ENCODE peak calls at places on chromosomes 2 and 18, in four cellular contexts. One of them, this sample, is unnamed.

GRCh38 chr2:12048551-12048950 is 302.1 kb downstream of the LPIN1 start:
- DNase-seq in fibroblast of pulmonary artery: no peak
- DNase-seq in IMR-90: no peak
- DNase-seq in hepatocyte: no peak
- DNase-seq in this sample: no peak

GRCh38 chr18:31386683-31387082 is 10.1 kb downstream of the DSG4 start:
- DNase-seq in hepatocyte: no peak
- DNase-seq in IMR-90: no peak
- DNase-seq in fibroblast of pulmonary artery: no peak
- DNase-seq in this sample: no peak

GRCh38 chr18:2417861-2418610 is 153.3 kb downstream of the METTL4 start:
- DNase-seq in IMR-90: peak; percentile 41
- DNase-seq in hepatocyte: no peak
- DNase-seq in fibroblast of pulmonary artery: no peak
- DNase-seq in this sample: peak; percentile 83

GRCh38 chr2:235746257-235746934 is 252.6 kb downstream of the AGAP1 start:
- DNase-seq in IMR-90: peak; percentile 90
- DNase-seq in hepatocyte: peak; percentile 91
- DNase-seq in fibroblast of pulmonary artery: peak; percentile 91
- DNase-seq in this sample: peak; percentile 88

GRCh38 chr2:6067089-6067488 is 374.9 kb downstream of the SOX11 start:
- DNase-seq in fibroblast of pulmonary artery: no peak
- DNase-seq in hepatocyte: no peak
- DNase-seq in IMR-90: no peak
- DNase-seq in this sample: no peak

GRCh38 chr2:18455256-18455862 is 105.1 kb downstream of the RDH14 start:
- DNase-seq in fibroblast of pulmonary artery: peak; percentile 59
- DNase-seq in IMR-90: peak; percentile 89
- DNase-seq in hepatocyte: peak; percentile 20
- DNase-seq in this sample: peak; percentile 93

GRCh38 chr2:40668435-40668834 is 216.5 kb upstream of the SLC8A1 start:
- DNase-seq in IMR-90: peak; percentile 4
- DNase-seq in hepatocyte: no peak
- DNase-seq in fibroblast of pulmonary artery: peak; percentile 60
- DNase-seq in this sample: peak; percentile 90

GRCh38 chr2:105454801-105455485 is 56.1 kb upstream of the FHL2 start:
- DNase-seq in IMR-90: peak; percentile 61
- DNase-seq in hepatocyte: peak; percentile 61
- DNase-seq in fibroblast of pulmonary artery: peak; percentile 56
- DNase-seq in this sample: peak; percentile 97

GRCh38 chr18:45248240-45248903 is 366.9 kb upstream of the SLC14A2 start:
- DNase-seq in hepatocyte: no peak
- DNase-seq in IMR-90: peak; percentile 81
- DNase-seq in fibroblast of pulmonary artery: peak; percentile 69
- DNase-seq in this sample: peak; percentile 43

GRCh38 chr18:54223568-54224241 is 764 bp downstream of the MBD2 start:
- DNase-seq in hepatocyte: peak; percentile 67
- DNase-seq in IMR-90: peak; percentile 92
- DNase-seq in fibroblast of pulmonary artery: peak; percentile 90
- DNase-seq in this sample: peak; percentile 97

GRCh38 chr2:76953733-76954347 is 568.3 kb downstream of the LRRTM4 start:
- DNase-seq in IMR-90: peak; percentile 41
- DNase-seq in fibroblast of pulmonary artery: peak; percentile 59
- DNase-seq in hepatocyte: peak; percentile 73
- DNase-seq in this sample: peak; percentile 22

GRCh38 chr2:216057688-216058193 is 23.9 kb downstream of the PECR start:
- DNase-seq in hepatocyte: peak; percentile 37
- DNase-seq in IMR-90: peak; percentile 70
- DNase-seq in fibroblast of pulmonary artery: no peak
- DNase-seq in this sample: peak; percentile 55

GRCh38 chr18:267380-267687 is 513 bp downstream of the THOC1 start:
- DNase-seq in IMR-90: no peak
- DNase-seq in hepatocyte: peak; percentile 62
- DNase-seq in fibroblast of pulmonary artery: no peak
- DNase-seq in this sample: peak; percentile 11

GRCh38 chr2:189783451-189783926 is 650 bp downstream of the ORMDL1 start:
- DNase-seq in fibroblast of pulmonary artery: peak; percentile 50
- DNase-seq in IMR-90: peak; percentile 49
- DNase-seq in hepatocyte: no peak
- DNase-seq in this sample: peak; percentile 48

GRCh38 chr2:237081596-237081995 is 4.1 kb upstream of the COPS8 start:
- DNase-seq in hepatocyte: no peak
- DNase-seq in IMR-90: peak; percentile 19
- DNase-seq in fibroblast of pulmonary artery: no peak
- DNase-seq in this sample: peak; percentile 38

GRCh38 chr2:237084444-237084843 is 1.2 kb upstream of the COPS8 start:
- DNase-seq in hepatocyte: no peak
- DNase-seq in IMR-90: no peak
- DNase-seq in fibroblast of pulmonary artery: no peak
- DNase-seq in this sample: no peak

GRCh38 chr2:237083026-237083425 is 2.7 kb upstream of the COPS8 start:
- DNase-seq in IMR-90: no peak
- DNase-seq in fibroblast of pulmonary artery: no peak
- DNase-seq in hepatocyte: no peak
- DNase-seq in this sample: no peak

GRCh38 chr2:237090906-237091305 is 5.2 kb downstream of the COPS8 start:
- DNase-seq in hepatocyte: no peak
- DNase-seq in IMR-90: peak; percentile 37
- DNase-seq in fibroblast of pulmonary artery: peak; percentile 53
- DNase-seq in this sample: peak; percentile 87

DNA sequence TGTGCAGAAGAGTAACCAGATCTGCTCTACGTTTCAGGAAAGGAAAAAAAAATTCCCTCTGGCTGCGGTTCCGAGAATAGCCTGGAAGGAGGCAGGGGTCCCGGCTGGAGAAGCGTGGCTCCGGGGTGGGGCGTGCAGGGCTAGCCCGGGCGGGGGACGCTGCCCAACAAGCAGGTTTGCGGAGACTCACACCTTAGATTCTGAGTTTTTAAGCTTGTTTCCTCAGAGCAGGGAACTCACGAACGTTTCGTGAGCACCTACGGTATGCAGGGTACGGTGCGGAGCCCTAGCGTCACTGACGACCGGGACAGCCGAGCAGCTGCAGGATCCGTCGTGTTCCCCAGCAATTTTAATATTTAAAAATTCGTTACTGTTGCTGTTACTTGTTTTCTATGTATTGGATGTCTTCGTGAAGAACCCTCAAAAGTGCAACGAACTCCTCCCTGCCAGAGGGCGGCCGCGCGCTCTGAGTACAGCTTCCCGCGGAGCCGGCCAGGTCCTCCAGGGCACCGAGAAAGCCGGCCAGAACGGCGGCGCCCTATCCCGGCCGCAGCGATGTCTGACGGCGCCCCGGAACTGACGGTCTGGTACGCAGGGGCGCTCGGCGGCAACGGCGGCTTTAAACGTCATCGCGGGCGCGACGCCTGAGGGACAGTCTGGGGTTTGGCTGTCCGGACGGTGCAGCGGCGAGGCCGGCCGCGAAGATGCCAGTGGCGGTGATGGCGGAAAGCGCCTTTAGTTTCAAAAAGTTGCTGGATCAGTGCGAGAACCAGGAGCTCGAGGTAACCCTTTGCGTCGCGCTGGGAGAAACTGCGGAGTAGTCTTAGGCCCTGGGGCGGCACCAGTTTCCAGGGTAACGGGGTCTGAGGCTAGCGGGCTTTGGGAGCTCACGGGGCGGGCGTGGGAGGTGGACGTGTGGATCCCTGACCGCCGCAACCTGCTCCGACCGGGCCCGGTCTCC is at the start of gene COPS8:
- DNase-seq in IMR-90: peak; percentile 91
- DNase-seq in hepatocyte: peak; percentile 97
- DNase-seq in fibroblast of pulmonary artery: peak; percentile 95
- DNase-seq in this sample: peak; percentile 91
- TF ChIP-seq CTCF in IMR-90: peak; percentile 26
- TF ChIP-seq CTCF in hepatocyte: peak; percentile 39
- TF ChIP-seq CTCF in fibroblast of pulmonary artery: no peak
- TF ChIP-seq CTCF in this sample: peak; percentile 15

GRCh38 chr2:231679906-231680283 is 28.4 kb upstream of the PTMA start:
- DNase-seq in hepatocyte: no peak
- DNase-seq in IMR-90: no peak
- DNase-seq in fibroblast of pulmonary artery: no peak
- DNase-seq in this sample: no peak
- H3K4me3 ChIP-seq in hepatocyte: no peak overlapping the region
- H3K4me3 ChIP-seq in IMR-90: no peak overlapping the region
- H3K4me3 ChIP-seq in fibroblast of pulmonary artery: no peak overlapping the region
- H3K4me3 ChIP-seq in this sample: no peak overlapping the region

DNA sequence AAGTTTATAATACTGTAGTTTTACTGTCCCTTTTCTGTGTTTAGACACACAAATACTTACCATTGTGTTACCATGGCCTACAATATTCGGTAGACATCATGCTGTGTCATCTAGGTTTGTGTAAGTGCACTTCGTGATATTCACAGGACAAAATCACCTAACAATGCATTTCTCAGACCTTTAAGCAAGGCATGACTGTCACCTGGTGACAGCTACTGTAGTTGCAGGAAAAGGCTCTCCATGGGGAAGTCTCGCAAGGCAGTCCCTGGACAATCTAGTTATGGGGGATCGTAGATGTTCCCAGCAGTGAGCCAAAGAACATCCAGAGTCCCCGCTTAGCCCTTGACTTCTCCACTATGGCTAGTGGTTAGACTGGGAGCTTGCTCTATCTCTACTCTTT is 73.1 kb downstream of the EIF2AK3 start:
- DNase-seq in IMR-90: no peak
- DNase-seq in hepatocyte: no peak
- DNase-seq in fibroblast of pulmonary artery: no peak
- DNase-seq in this sample: no peak
- TF ChIP-seq CTCF in IMR-90: no peak
- TF ChIP-seq CTCF in hepatocyte: peak; percentile 21
- TF ChIP-seq CTCF in fibroblast of pulmonary artery: no peak
- TF ChIP-seq CTCF in this sample: no peak

GRCh38 chr2:61793389-61793836 is 60.4 kb downstream of the FAM161A start:
- DNase-seq in hepatocyte: peak; percentile 84
- DNase-seq in IMR-90: peak; percentile 54
- DNase-seq in fibroblast of pulmonary artery: peak; percentile 66
- DNase-seq in this sample: peak; percentile 67
- H3K4me3 ChIP-seq in hepatocyte: peak overlapping the region; percentile 36
- H3K4me3 ChIP-seq in IMR-90: peak overlapping the region; percentile 39
- H3K4me3 ChIP-seq in fibroblast of pulmonary artery: no peak overlapping the region
- H3K4me3 ChIP-seq in this sample: peak overlapping the region; percentile 10

DNA sequence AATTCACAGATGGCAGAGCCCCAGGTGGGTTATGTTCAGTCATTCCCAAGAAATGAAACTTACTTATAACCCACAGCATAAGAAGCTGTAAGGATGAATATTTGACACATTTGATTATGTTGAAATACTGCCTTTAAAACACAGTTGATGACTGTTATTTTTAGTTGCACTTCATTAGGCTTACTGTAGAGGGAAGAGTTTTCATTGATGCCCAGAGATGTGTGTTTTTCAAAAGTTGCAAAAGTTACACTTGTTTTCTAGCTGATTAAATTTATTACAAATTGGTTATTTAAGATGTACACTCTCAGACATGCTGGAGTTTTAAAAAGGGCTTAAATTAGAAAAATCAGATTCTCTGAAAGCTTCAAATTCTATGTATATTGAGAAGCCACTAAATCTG is 506.1 kb downstream of the PARD3B start:
- DNase-seq in IMR-90: no peak
- DNase-seq in hepatocyte: no peak
- DNase-seq in fibroblast of pulmonary artery: peak; percentile 17
- DNase-seq in this sample: peak; percentile 14
- TF ChIP-seq CTCF in IMR-90: peak; percentile 30
- TF ChIP-seq CTCF in hepatocyte: peak; percentile 26
- TF ChIP-seq CTCF in fibroblast of pulmonary artery: peak; percentile 38
- TF ChIP-seq CTCF in this sample: peak; percentile 43